ENCODE peak calls at places on chromosomes 2 and 18, in seven cellular contexts. One of them, this sample, is unnamed. For H3K9me3, the result is how much of the 10 kb centered on the place peaks cover.

GRCh38 chr2:141393214-141393545 is 737.6 kb downstream of the LRP1B start:
- DNase-seq in neural progenitor cell: no peak
- DNase-seq in fibroblast of lung: peak
- DNase-seq in stomach: no peak
- DNase-seq in IMR-90: peak
- DNase-seq in body of pancreas: no peak
- DNase-seq in breast epithelium: no peak
- DNase-seq in this sample: no peak

GRCh38 chr2:64644240-64645013 is 9.3 kb downstream of the SERTAD2 start:
- DNase-seq in neural progenitor cell: peak
- DNase-seq in fibroblast of lung: peak
- DNase-seq in stomach: peak
- DNase-seq in IMR-90: peak
- DNase-seq in body of pancreas: peak
- DNase-seq in breast epithelium: peak
- DNase-seq in this sample: peak

GRCh38 chr2:31065356-31065755 is 72.9 kb downstream of the GALNT14 start:
- DNase-seq in neural progenitor cell: no peak
- DNase-seq in fibroblast of lung: no peak
- DNase-seq in stomach: no peak
- DNase-seq in IMR-90: no peak
- DNase-seq in body of pancreas: no peak
- DNase-seq in breast epithelium: no peak
- DNase-seq in this sample: no peak

GRCh38 chr18:78742346-78742745 is 237.3 kb upstream of the SALL3 start:
- DNase-seq in neural progenitor cell: no peak
- DNase-seq in fibroblast of lung: no peak
- DNase-seq in stomach: peak
- DNase-seq in IMR-90: no peak
- DNase-seq in body of pancreas: no peak
- DNase-seq in breast epithelium: no peak
- DNase-seq in this sample: no peak

GRCh38 chr2:126664234-126664633 is 8.3 kb downstream of the GYPC start:
- DNase-seq in neural progenitor cell: no peak
- DNase-seq in fibroblast of lung: no peak
- DNase-seq in stomach: no peak
- DNase-seq in IMR-90: no peak
- DNase-seq in body of pancreas: no peak
- DNase-seq in breast epithelium: no peak
- DNase-seq in this sample: no peak

GRCh38 chr2:217743407-217743806 is 259.4 kb downstream of the TNS1 start:
- DNase-seq in neural progenitor cell: no peak
- DNase-seq in fibroblast of lung: no peak
- DNase-seq in stomach: no peak
- DNase-seq in IMR-90: no peak
- DNase-seq in body of pancreas: no peak
- DNase-seq in breast epithelium: no peak
- DNase-seq in this sample: no peak

GRCh38 chr2:213043566-213043965 is 107.8 kb downstream of the IKZF2 start:
- DNase-seq in neural progenitor cell: no peak
- DNase-seq in fibroblast of lung: no peak
- DNase-seq in stomach: no peak
- DNase-seq in IMR-90: no peak
- DNase-seq in body of pancreas: no peak
- DNase-seq in breast epithelium: no peak
- DNase-seq in this sample: no peak

GRCh38 chr18:10215444-10215843 is 239.0 kb upstream of the APCDD1 start:
- DNase-seq in neural progenitor cell: no peak
- DNase-seq in fibroblast of lung: no peak
- DNase-seq in stomach: no peak
- DNase-seq in IMR-90: no peak
- DNase-seq in body of pancreas: no peak
- DNase-seq in breast epithelium: no peak
- DNase-seq in this sample: no peak

GRCh38 chr2:171952276-171952675 is 30.0 kb downstream of the HAT1 start:
- DNase-seq in neural progenitor cell: no peak
- DNase-seq in fibroblast of lung: no peak
- DNase-seq in stomach: no peak
- DNase-seq in IMR-90: no peak
- DNase-seq in body of pancreas: no peak
- DNase-seq in breast epithelium: no peak
- DNase-seq in this sample: no peak

GRCh38 chr2:197073701-197074433 is 147.4 kb upstream of the PGAP1 start:
- DNase-seq in neural progenitor cell: peak
- DNase-seq in fibroblast of lung: peak
- DNase-seq in stomach: peak
- DNase-seq in IMR-90: no peak
- DNase-seq in body of pancreas: peak
- DNase-seq in breast epithelium: peak
- DNase-seq in this sample: no peak

GRCh38 chr2:26691881-26692813 is at the start of gene KCNK3:
- DNase-seq in neural progenitor cell: peak
- DNase-seq in fibroblast of lung: peak
- DNase-seq in stomach: peak
- DNase-seq in IMR-90: peak
- DNase-seq in body of pancreas: peak
- DNase-seq in breast epithelium: peak
- DNase-seq in this sample: peak

GRCh38 chr2:70190086-70190412 is 770 bp downstream of the C2orf42 start:
- DNase-seq in neural progenitor cell: peak
- DNase-seq in fibroblast of lung: no peak
- DNase-seq in stomach: no peak
- DNase-seq in IMR-90: peak
- DNase-seq in body of pancreas: no peak
- DNase-seq in breast epithelium: no peak
- DNase-seq in this sample: peak

GRCh38 chr2:70192516-70192915 is 1.7 kb upstream of the C2orf42 start:
- DNase-seq in neural progenitor cell: no peak
- DNase-seq in fibroblast of lung: no peak
- DNase-seq in stomach: no peak
- DNase-seq in IMR-90: no peak
- DNase-seq in body of pancreas: no peak
- DNase-seq in breast epithelium: no peak
- DNase-seq in this sample: no peak

GRCh38 chr2:70190413-70191243 is at the start of gene C2orf42:
- DNase-seq in neural progenitor cell: peak
- DNase-seq in fibroblast of lung: peak
- DNase-seq in stomach: peak
- DNase-seq in IMR-90: peak
- DNase-seq in body of pancreas: peak
- DNase-seq in breast epithelium: peak
- DNase-seq in this sample: peak

GRCh38 chr2:70188460-70188859 is 2.4 kb downstream of the C2orf42 start:
- DNase-seq in neural progenitor cell: no peak
- DNase-seq in fibroblast of lung: no peak
- DNase-seq in stomach: no peak
- DNase-seq in IMR-90: no peak
- DNase-seq in body of pancreas: no peak
- DNase-seq in breast epithelium: no peak
- DNase-seq in this sample: no peak

DNA sequence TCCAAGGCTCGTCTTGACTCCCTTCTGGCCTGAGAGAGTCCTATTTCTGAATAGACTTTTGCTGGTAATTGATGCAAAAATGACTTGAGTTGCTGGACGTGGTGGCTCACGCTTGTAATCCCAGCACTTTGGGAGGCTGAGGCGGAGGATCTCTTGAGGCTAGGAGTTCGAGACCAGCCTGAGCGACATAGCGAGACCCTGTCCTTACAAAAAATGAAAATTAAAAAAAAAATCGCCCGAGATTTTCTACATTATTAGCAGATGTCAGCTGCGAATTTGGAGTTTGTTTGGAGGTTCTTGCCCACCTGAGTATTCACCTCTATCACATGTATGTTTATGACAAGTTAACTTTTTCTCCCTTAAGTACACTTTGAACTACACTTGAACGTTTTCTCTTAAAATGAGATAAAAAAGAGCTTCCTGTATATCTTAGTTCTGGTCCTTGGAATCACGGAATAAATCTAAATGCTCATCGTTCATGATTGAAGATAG is 471 bp upstream of the C2orf42 start:
- DNase-seq in neural progenitor cell: no peak
- DNase-seq in fibroblast of lung: no peak
- DNase-seq in stomach: no peak
- DNase-seq in IMR-90: no peak
- DNase-seq in body of pancreas: no peak
- DNase-seq in breast epithelium: no peak
- DNase-seq in this sample: no peak
- H3K4me3 ChIP-seq in neural progenitor cell: peak
- H3K4me3 ChIP-seq in fibroblast of lung: peak
- H3K4me3 ChIP-seq in stomach: peak
- H3K4me3 ChIP-seq in IMR-90: peak
- H3K4me3 ChIP-seq in body of pancreas: no peak
- H3K4me3 ChIP-seq in breast epithelium: peak
- H3K4me3 ChIP-seq in this sample: peak

GRCh38 chr2:230589025-230589424 is 123.6 kb upstream of the CAB39 start:
- DNase-seq in neural progenitor cell: no peak
- DNase-seq in fibroblast of lung: no peak
- DNase-seq in stomach: no peak
- DNase-seq in IMR-90: no peak
- DNase-seq in body of pancreas: no peak
- DNase-seq in breast epithelium: no peak
- DNase-seq in this sample: no peak

GRCh38 chr2:230582851-230583283 is 129.8 kb upstream of the CAB39 start:
- DNase-seq in neural progenitor cell: no peak
- DNase-seq in fibroblast of lung: peak
- DNase-seq in stomach: no peak
- DNase-seq in IMR-90: peak
- DNase-seq in body of pancreas: no peak
- DNase-seq in breast epithelium: no peak
- DNase-seq in this sample: no peak

GRCh38 chr2:230589497-230590015 is 123.1 kb upstream of the CAB39 start:
- DNase-seq in neural progenitor cell: no peak
- DNase-seq in fibroblast of lung: no peak
- DNase-seq in stomach: no peak
- DNase-seq in IMR-90: no peak
- DNase-seq in body of pancreas: no peak
- DNase-seq in breast epithelium: no peak
- DNase-seq in this sample: no peak

GRCh38 chr2:230583593-230583992 is 129.0 kb upstream of the CAB39 start:
- DNase-seq in neural progenitor cell: no peak
- DNase-seq in fibroblast of lung: no peak
- DNase-seq in stomach: no peak
- DNase-seq in IMR-90: no peak
- DNase-seq in body of pancreas: no peak
- DNase-seq in breast epithelium: no peak
- DNase-seq in this sample: no peak

GRCh38 chr2:230586328-230586982 is 126.2 kb upstream of the CAB39 start:
- DNase-seq in neural progenitor cell: no peak
- DNase-seq in fibroblast of lung: peak
- DNase-seq in stomach: no peak
- DNase-seq in IMR-90: peak
- DNase-seq in body of pancreas: no peak
- DNase-seq in breast epithelium: no peak
- DNase-seq in this sample: no peak
- H3K9me3 ChIP-seq in neural progenitor cell: under half
- H3K9me3 ChIP-seq in fibroblast of lung: under half
- H3K9me3 ChIP-seq in stomach: under half
- H3K9me3 ChIP-seq in IMR-90: under half
- H3K9me3 ChIP-seq in body of pancreas: under half
- H3K9me3 ChIP-seq in breast epithelium: under half
- H3K9me3 ChIP-seq in this sample: under half

GRCh38 chr18:59272971-59273935 is at the start of gene RAX:
- DNase-seq in neural progenitor cell: peak
- DNase-seq in fibroblast of lung: no peak
- DNase-seq in stomach: no peak
- DNase-seq in IMR-90: no peak
- DNase-seq in body of pancreas: no peak
- DNase-seq in breast epithelium: no peak
- DNase-seq in this sample: peak

GRCh38 chr18:59279193-59279592 is 5.9 kb upstream of the RAX start:
- DNase-seq in neural progenitor cell: no peak
- DNase-seq in fibroblast of lung: peak
- DNase-seq in stomach: no peak
- DNase-seq in IMR-90: no peak
- DNase-seq in body of pancreas: no peak
- DNase-seq in breast epithelium: no peak
- DNase-seq in this sample: no peak

GRCh38 chr18:59275406-59275949 is 2.2 kb upstream of the RAX start:
- DNase-seq in neural progenitor cell: peak
- DNase-seq in fibroblast of lung: no peak
- DNase-seq in stomach: no peak
- DNase-seq in IMR-90: no peak
- DNase-seq in body of pancreas: no peak
- DNase-seq in breast epithelium: no peak
- DNase-seq in this sample: no peak

GRCh38 chr18:59273936-59274928 is 978 bp upstream of the RAX start:
- DNase-seq in neural progenitor cell: peak
- DNase-seq in fibroblast of lung: no peak
- DNase-seq in stomach: no peak
- DNase-seq in IMR-90: no peak
- DNase-seq in body of pancreas: no peak
- DNase-seq in breast epithelium: no peak
- DNase-seq in this sample: no peak

GRCh38 chr18:59276047-59276446 is 2.8 kb upstream of the RAX start:
- DNase-seq in neural progenitor cell: peak
- DNase-seq in fibroblast of lung: no peak
- DNase-seq in stomach: no peak
- DNase-seq in IMR-90: no peak
- DNase-seq in body of pancreas: no peak
- DNase-seq in breast epithelium: no peak
- DNase-seq in this sample: no peak
- H3K4me3 ChIP-seq in neural progenitor cell: peak
- H3K4me3 ChIP-seq in fibroblast of lung: no peak
- H3K4me3 ChIP-seq in stomach: no peak
- H3K4me3 ChIP-seq in IMR-90: no peak
- H3K4me3 ChIP-seq in body of pancreas: no peak
- H3K4me3 ChIP-seq in breast epithelium: no peak
- H3K4me3 ChIP-seq in this sample: no peak

DNA sequence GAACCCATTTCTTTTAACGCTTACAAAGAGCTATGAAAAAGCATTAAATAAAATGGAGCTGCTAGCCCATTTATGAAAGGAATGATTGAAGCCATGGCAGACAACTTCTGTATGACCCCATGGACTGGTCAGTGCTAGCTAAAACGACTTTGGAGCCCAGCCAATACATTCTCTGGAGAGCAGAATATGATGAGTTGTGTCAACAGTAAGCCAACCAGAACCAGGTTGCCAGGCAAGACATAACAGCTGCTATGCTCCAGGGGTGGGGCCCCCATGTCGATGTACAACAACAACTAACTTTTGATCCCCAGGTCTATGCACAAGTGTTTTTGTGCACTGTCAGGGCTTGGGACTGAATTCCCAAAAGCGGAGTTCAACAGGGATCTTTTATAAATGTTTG is 64.8 kb upstream of the MYO3B start:
- DNase-seq in neural progenitor cell: no peak
- DNase-seq in fibroblast of lung: no peak
- DNase-seq in stomach: no peak
- DNase-seq in IMR-90: no peak
- DNase-seq in body of pancreas: peak
- DNase-seq in breast epithelium: no peak
- DNase-seq in this sample: no peak
- H3K9me3 ChIP-seq in neural progenitor cell: under half
- H3K9me3 ChIP-seq in fibroblast of lung: under half
- H3K9me3 ChIP-seq in stomach: under half
- H3K9me3 ChIP-seq in IMR-90: under half
- H3K9me3 ChIP-seq in body of pancreas: under half
- H3K9me3 ChIP-seq in breast epithelium: under half
- H3K9me3 ChIP-seq in this sample: under half